ENCODE peak calls at places on chromosomes 3 and 15, in four cellular contexts. G is GM23248, K is neuronal stem cell, B is keratinocyte. J is an unnamed sample. For H3K4me1, the result is how much of the 10 kb centered on the place peaks cover.

GRCh38 chr3:106206165-106206564 is 337.4 kb upstream of the CBLB start:
- DNase-seq in B (no peak), G (peak), K (no peak), J (peak)

GRCh38 chr3:167288737-167289136 is 91.4 kb downstream of the ZBBX start:
- DNase-seq in G (no peak), B (no peak), K (no peak), J (no peak)

GRCh38 chr3:134302674-134303073 is 52.0 kb upstream of the RYK start:
- DNase-seq in B (no peak), K (no peak), G (no peak), J (no peak)

GRCh38 chr3:3170998-3171397 is 8.5 kb downstream of the CRBN start:
- DNase-seq in K (no peak), B (no peak), G (peak), J (peak)

GRCh38 chr15:69167218-69167842 is 6.9 kb downstream of the GLCE start:
- DNase-seq in B (no peak), K (no peak), G (no peak), J (no peak)

GRCh38 chr15:98952381-98952803 is 55.2 kb downstream of the PGPEP1L start:
- DNase-seq in K (no peak), G (no peak), B (no peak), J (peak)

GRCh38 chr3:46998121-46998851 is 18.8 kb downstream of the NBEAL2 start:
- DNase-seq in K (peak), G (peak), B (no peak), J (peak)

GRCh38 chr3:136378011-136378410 is 127.9 kb downstream of the PCCB start:
- DNase-seq in G (no peak), B (no peak), K (no peak), J (no peak)

GRCh38 chr3:45212095-45212468 is 14.0 kb downstream of the TMEM158 start:
- DNase-seq in K (no peak), G (no peak), B (no peak), J (no peak)

GRCh38 chr3:155859859-155860258 is 5.6 kb upstream of the SLC33A1 start:
- DNase-seq in G (peak), B (no peak), K (no peak), J (peak)

GRCh38 chr3:138397983-138398382 is 36.4 kb upstream of the ESYT3 start:
- DNase-seq in B (no peak), G (no peak), K (no peak), J (no peak)

GRCh38 chr15:45630958-45631691 is 3.7 kb upstream of the SQOR start:
- DNase-seq in B (peak), K (no peak), G (peak), J (no peak)

GRCh38 chr3:53114412-53115074 is 15.7 kb downstream of the RFT1 start:
- DNase-seq in G (peak), B (no peak), K (no peak), J (no peak)

GRCh38 chr15:96304839-96305238 is 25.7 kb upstream of the NR2F2 start:
- DNase-seq in G (no peak), B (no peak), K (no peak), J (no peak)

GRCh38 chr3:69012836-69013255 is 638 bp downstream of the EOGT start:
- DNase-seq in G (peak), B (no peak), K (peak), J (peak)

GRCh38 chr3:14319654-14320182 is 82.7 kb upstream of the SLC6A6 start:
- DNase-seq in K (peak), B (no peak), G (peak), J (peak)

DNA sequence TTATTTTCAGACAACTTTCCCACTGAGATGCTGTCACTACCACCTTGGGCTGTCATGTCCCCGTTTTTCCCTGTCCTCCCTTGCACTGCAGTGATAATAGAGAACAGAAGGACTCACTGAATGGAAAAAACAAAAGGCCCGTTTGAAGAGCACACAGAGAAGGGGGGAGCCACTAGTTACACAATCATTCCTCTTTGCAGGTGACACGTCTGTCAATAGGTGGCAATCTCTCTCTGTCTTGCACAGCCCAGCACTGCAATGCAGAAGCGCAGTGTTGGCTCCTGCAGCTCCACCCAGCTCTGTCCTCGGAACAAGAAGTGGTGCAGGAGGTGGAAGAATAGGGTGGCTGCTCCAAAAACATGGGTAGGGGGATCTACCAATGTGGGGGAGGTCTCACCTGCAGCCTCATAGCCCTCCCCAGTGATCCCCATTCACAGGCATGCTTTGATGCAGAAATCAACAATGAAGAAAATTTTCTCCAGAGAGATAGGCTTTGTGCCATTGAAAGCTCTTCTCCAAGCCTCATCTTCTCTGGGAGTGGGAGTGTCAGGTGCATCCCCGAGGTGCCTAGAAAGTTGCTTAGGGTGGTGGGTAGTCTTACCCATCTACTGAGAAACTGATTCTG is 31.8 kb downstream of the FSTL1 start:
- DNase-seq in B (no peak), G (peak), K (peak), J (peak)
- H3K27ac ChIP-seq in B (peak), G (peak), K (peak), J (no peak)

DNA sequence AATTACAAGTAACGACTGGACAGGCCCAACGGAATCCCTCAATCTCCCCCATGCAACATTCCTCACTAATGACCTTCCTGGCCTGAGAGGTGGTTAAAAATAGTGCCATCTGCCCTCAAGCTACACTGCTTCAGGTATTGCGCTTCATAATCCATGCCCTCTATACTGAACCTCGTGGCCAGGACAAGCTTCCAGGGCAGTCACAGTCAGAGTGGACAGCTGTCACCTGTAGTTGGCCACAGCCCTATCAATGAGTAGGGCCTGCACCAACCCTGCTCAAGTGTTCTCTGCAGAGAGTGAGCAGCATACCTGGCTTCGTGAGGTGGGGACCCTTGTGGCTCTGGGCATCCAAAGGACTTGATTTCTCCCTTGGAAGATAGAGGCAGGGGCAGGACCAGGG is 46.9 kb upstream of the SEMA4B start:
- DNase-seq in B (no peak), G (no peak), K (no peak), J (no peak)
- H2AFZ ChIP-seq in B (no peak), G (no peak), K (no peak), J (no peak)

GRCh38 chr3:172151610-172152293 is 112.4 kb downstream of the FNDC3B start:
- DNase-seq in K (no peak), B (no peak), G (no peak), J (no peak)
- H3K4me1 ChIP-seq in K (under half), B (half or more), G (half or more), J (under half)

GRCh38 chr3:98787181-98787580 is 24.0 kb downstream of the ST3GAL6 start:
- DNase-seq in B (no peak), K (no peak), G (no peak), J (no peak)

GRCh38 chr3:98782826-98783500 is 19.8 kb downstream of the ST3GAL6 start:
- DNase-seq in B (no peak), G (no peak), K (peak), J (no peak)

GRCh38 chr3:98786364-98786930 is 23.3 kb downstream of the ST3GAL6 start:
- DNase-seq in K (no peak), G (peak), B (no peak), J (no peak)

GRCh38 chr3:98784042-98784441 is 20.9 kb downstream of the ST3GAL6 start:
- DNase-seq in K (no peak), G (no peak), B (no peak), J (no peak)

GRCh38 chr3:98784666-98785600 is 21.8 kb downstream of the ST3GAL6 start:
- DNase-seq in B (peak), K (no peak), G (peak), J (no peak)
- H3K27ac ChIP-seq in B (no peak), K (no peak), G (peak), J (no peak)

GRCh38 chr3:188936597-188937107 is 235.1 kb upstream of the TPRG1 start:
- DNase-seq in G (no peak), B (no peak), K (no peak), J (no peak)
- H2AFZ ChIP-seq in G (no peak), B (no peak), K (no peak), J (no peak)

DNA sequence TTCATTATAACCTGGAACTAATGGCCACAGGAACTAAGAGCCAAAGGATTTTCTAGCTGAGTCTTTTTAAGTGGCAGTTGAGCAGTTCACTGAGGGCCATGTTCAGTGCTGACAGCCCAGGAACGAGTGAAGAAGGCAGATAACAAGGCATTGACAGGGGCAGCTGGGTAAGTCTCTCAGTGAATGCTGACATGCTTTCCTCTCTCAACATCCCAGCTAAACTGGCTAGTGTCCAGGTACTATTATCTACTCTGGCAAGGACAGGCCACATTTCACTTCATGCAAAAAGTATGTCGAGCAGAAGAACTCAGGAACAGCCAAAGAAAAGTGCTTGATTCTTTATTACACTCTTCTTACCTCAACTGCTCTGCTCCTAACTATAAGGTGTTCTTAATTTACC is 515.9 kb downstream of the NLGN1 start:
- DNase-seq in B (no peak), G (peak), K (no peak), J (no peak)
- H3K4me1 ChIP-seq in B (under half), G (under half), K (under half), J (under half)

GRCh38 chr3:185582871-185583270 is 3.2 kb upstream of the SENP2 start:
- DNase-seq in G (no peak), B (no peak), K (no peak), J (no peak)
- H3K27ac ChIP-seq in G (no peak), B (no peak), K (no peak), J (no peak)

DNA sequence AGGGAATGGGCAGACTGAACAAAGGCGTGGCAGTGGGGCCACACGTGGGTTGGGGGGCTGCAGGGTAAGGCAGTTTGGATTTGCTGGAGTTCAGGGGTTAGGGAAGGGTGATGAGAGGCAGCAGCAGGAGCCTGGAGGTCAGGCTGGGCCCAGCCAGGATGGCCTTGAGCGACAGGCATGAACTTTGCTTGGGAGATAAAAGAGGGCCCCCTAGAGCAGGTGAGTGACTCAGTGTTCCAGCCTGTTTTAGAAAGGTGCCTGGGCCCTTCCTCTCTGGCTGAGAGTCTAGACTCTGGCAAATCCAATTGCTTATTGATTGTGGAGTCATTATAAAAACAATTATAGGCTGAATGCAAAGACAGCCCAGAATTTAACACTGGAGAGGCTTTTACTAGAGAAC is 75.1 kb downstream of the RAB11A start:
- DNase-seq in G (no peak), B (no peak), K (no peak), J (no peak)
- H2AFZ ChIP-seq in G (no peak), B (no peak), K (no peak), J (no peak)